ENCODE peak calls at places on chromosomes 7 and 10, in six cellular contexts. P is left kidney, N is A172, D is Right ventricle myocardium inferior, Y is dorsolateral prefrontal cortex, S is AG10803. T is an unnamed sample.

GRCh38 chr7:76206633-76207032 is 4.9 kb downstream of the SRRM3 start:
- DNase-seq in P (no peak), N (no peak), D (no peak), Y (peak; percentile 79), S (no peak), T (no peak)

GRCh38 chr10:67609996-67610793 is 85.8 kb downstream of the CTNNA3 start:
- DNase-seq in P (no peak), N (no peak), D (no peak), Y (no peak), S (peak; percentile 25), T (no peak)

GRCh38 chr10:94673614-94674321 is 9.8 kb upstream of the CYP2C18 start:
- DNase-seq in P (no peak), N (no peak), D (no peak), Y (no peak), S (no peak), T (no peak)

GRCh38 chr7:31336202-31337035 is 4.1 kb downstream of the NEUROD6 start:
- DNase-seq in P (peak; percentile 55), N (no peak), D (no peak), Y (no peak), S (no peak), T (no peak)

GRCh38 chr10:127798116-127798515 is 61.1 kb downstream of the FOXI2 start:
- DNase-seq in P (no peak), N (no peak), D (no peak), Y (no peak), S (no peak), T (no peak)

GRCh38 chr7:38584443-38585210 is 46.5 kb downstream of the AMPH start:
- DNase-seq in P (no peak), N (peak; percentile 98), D (no peak), Y (peak; percentile 52), S (peak; percentile 79), T (no peak)

GRCh38 chr10:91589015-91589655 is 43.7 kb downstream of the PPP1R3C start:
- DNase-seq in P (peak; percentile 82), N (peak; percentile 85), D (no peak), Y (no peak), S (peak; percentile 89), T (no peak)

GRCh38 chr7:13639416-13639815 is 350.1 kb downstream of the ETV1 start:
- DNase-seq in P (no peak), N (no peak), D (no peak), Y (no peak), S (no peak), T (no peak)